ENCODE peak calls at places on chromosomes 2 and 18, in seven cellular contexts. Q is A549; A is activated CD8-positive, alpha-beta memory T cell treated with anti-CD3 and anti-CD28 coated beads, Interleukin-2, amount 10 ng/mL, durations not matched to agents 7 days and 5 days; N is RWPE1; E is endothelial cell of umbilical vein; Z is AML-193; H is astrocyte. L is an unnamed sample.

GRCh38 chr2:211408485-211408884 is 852.1 kb downstream of the CPS1 start:
- DNase-seq in Q (peak), A (no peak), N (peak), E (peak), Z (no peak), H (peak), L (no peak)

GRCh38 chr18:12011962-12012549 is 30.7 kb downstream of the IMPA2 start:
- DNase-seq in Q (no peak), A (no peak), N (no peak), E (no peak), Z (no peak), H (no peak), L (peak)

GRCh38 chr2:12486205-12487118 is 230.3 kb upstream of the TRIB2 start:
- DNase-seq in Q (peak), A (no peak), N (peak), E (no peak), Z (no peak), H (peak), L (no peak)

GRCh38 chr18:42114310-42114943 is 159.4 kb downstream of the PIK3C3 start:
- DNase-seq in Q (peak), A (peak), N (peak), E (peak), Z (peak), H (peak), L (peak)

GRCh38 chr18:74652392-74652988 is 54.8 kb downstream of the ZNF407 start:
- DNase-seq in Q (peak), A (no peak), N (peak), E (peak), Z (peak), H (peak), L (peak)

GRCh38 chr2:113890253-113891235 is 655 bp downstream of the ACTR3 start:
- DNase-seq in Q (peak), A (peak), N (peak), E (peak), Z (peak), H (peak), L (peak)

GRCh38 chr2:204251118-204251757 is 294.0 kb upstream of the PARD3B start:
- DNase-seq in Q (no peak), A (no peak), N (no peak), E (no peak), Z (no peak), H (no peak), L (no peak)

GRCh38 chr2:240425697-240426096 is 9.8 kb upstream of the GPC1 start:
- DNase-seq in Q (no peak), A (no peak), N (no peak), E (no peak), Z (no peak), H (no peak), L (no peak)

GRCh38 chr2:18209934-18210639 is 331.6 kb downstream of the KCNS3 start:
- DNase-seq in Q (peak), A (no peak), N (peak), E (peak), Z (no peak), H (peak), L (no peak)

GRCh38 chr2:11377915-11378649 is 33.6 kb upstream of the ROCK2 start:
- DNase-seq in Q (no peak), A (no peak), N (no peak), E (no peak), Z (no peak), H (no peak), L (no peak)

GRCh38 chr2:218799990-218800389 is 18.0 kb downstream of the CYP27A1 start:
- DNase-seq in Q (no peak), A (no peak), N (no peak), E (no peak), Z (no peak), H (no peak), L (no peak)

GRCh38 chr2:194545978-194546377 is 1111.0 kb upstream of the SLC39A10 start:
- DNase-seq in Q (no peak), A (no peak), N (no peak), E (peak), Z (peak), H (no peak), L (no peak)

GRCh38 chr2:220533485-220533884 is 906.1 kb downstream of the SLC4A3 start:
- DNase-seq in Q (peak), A (peak), N (peak), E (no peak), Z (no peak), H (peak), L (no peak)